ENCODE peak calls at places on chromosomes 5 and 9, in five cellular contexts. H, M, A, Y and V are unnamed samples.

GRCh38 chr5:157554180-157555030 is 21.2 kb downstream of the ADAM19 start:
- DNase-seq in H (no peak), M (no peak), A (no peak), Y (no peak), V (no peak)

GRCh38 chr9:36325081-36325828 is 67.0 kb upstream of the GNE start:
- DNase-seq in H (no peak), M (peak), A (no peak), Y (peak), V (peak)

GRCh38 chr5:55914141-55914413 is 62.9 kb downstream of the IL31RA start:
- DNase-seq in H (no peak), M (no peak), A (no peak), Y (no peak), V (no peak)

GRCh38 chr5:96741911-96742310 is 65.8 kb downstream of the ERAP1 start:
- DNase-seq in H (no peak), M (no peak), A (no peak), Y (no peak), V (no peak)

GRCh38 chr9:96061293-96061987 is 185.9 kb downstream of the ERCC6L2 start:
- DNase-seq in H (peak), M (no peak), A (peak), Y (no peak), V (peak)

GRCh38 chr5:134135091-134135655 is 20.7 kb downstream of the TCF7 start:
- DNase-seq in H (no peak), M (no peak), A (no peak), Y (no peak), V (no peak)

GRCh38 chr5:127550652-127551409 is 33.4 kb downstream of the PRRC1 start:
- DNase-seq in H (no peak), M (no peak), A (no peak), Y (no peak), V (no peak)

GRCh38 chr5:80238778-80239679 is 16.8 kb downstream of the SERINC5 start:
- DNase-seq in H (no peak), M (peak), A (no peak), Y (peak), V (peak)

GRCh38 chr5:59079622-59080620 is 497.0 kb downstream of the RAB3C start:
- DNase-seq in H (no peak), M (no peak), A (no peak), Y (no peak), V (no peak)

GRCh38 chr9:109765821-109766220 is 14.2 kb upstream of the PALM2AKAP2 start:
- DNase-seq in H (no peak), M (no peak), A (no peak), Y (no peak), V (no peak)

GRCh38 chr5:32027717-32028321 is 146.3 kb downstream of the GOLPH3 start:
- DNase-seq in H (no peak), M (no peak), A (no peak), Y (peak), V (peak)

GRCh38 chr5:458547-459353 is 15.8 kb downstream of the EXOC3 start:
- DNase-seq in H (peak), M (no peak), A (no peak), Y (no peak), V (no peak)

GRCh38 chr5:95673076-95673475 is 9.7 kb downstream of the SPATA9 start:
- DNase-seq in H (no peak), M (no peak), A (no peak), Y (peak), V (no peak)

GRCh38 chr5:109910874-109911273 is 221.1 kb downstream of the MAN2A1 start:
- DNase-seq in H (no peak), M (no peak), A (no peak), Y (no peak), V (no peak)

GRCh38 chr5:109905906-109906305 is 216.2 kb downstream of the MAN2A1 start:
- DNase-seq in H (no peak), M (no peak), A (no peak), Y (no peak), V (no peak)

GRCh38 chr5:109911731-109912130 is 222.0 kb downstream of the MAN2A1 start:
- DNase-seq in H (no peak), M (no peak), A (no peak), Y (no peak), V (no peak)

GRCh38 chr5:109907189-109907588 is 217.5 kb downstream of the MAN2A1 start:
- DNase-seq in H (no peak), M (no peak), A (no peak), Y (no peak), V (no peak)

DNA sequence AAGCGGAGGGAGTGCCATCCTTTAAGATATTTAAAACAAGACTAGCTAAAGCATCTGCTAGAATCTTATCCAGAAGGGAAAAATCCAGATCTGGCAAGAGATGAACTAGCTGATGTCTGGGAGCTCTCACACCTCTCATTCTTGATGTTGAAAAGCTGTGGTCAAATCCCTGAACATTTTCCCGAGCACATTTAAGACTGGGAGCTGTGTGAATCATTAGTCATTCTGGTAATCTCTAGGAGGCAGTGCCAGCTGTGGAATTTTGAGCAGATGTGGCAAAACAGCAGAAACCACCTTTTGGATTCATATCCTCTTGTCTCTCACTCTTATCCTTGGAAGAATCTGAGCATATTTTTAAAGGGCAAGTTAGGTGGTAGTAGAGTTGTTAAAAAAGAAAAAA is 218.0 kb downstream of the MAN2A1 start:
- DNase-seq in H (no peak), M (no peak), A (no peak), Y (no peak), V (no peak)
- TF ChIP-seq CTCF in H (no peak), M (no peak), A (no peak), Y (no peak), V (no peak)

GRCh38 chr5:135244620-135245021 is 154.4 kb downstream of the MACROH2A1 start:
- DNase-seq in H (peak), M (no peak), A (no peak), Y (no peak), V (no peak)

GRCh38 chr5:135246923-135247795 is 151.9 kb downstream of the MACROH2A1 start:
- DNase-seq in H (peak), M (no peak), A (no peak), Y (no peak), V (no peak)

GRCh38 chr5:135243194-135244191 is 155.5 kb downstream of the MACROH2A1 start:
- DNase-seq in H (peak), M (peak), A (no peak), Y (peak), V (no peak)

GRCh38 chr5:135246605-135246922 is 152.5 kb downstream of the MACROH2A1 start:
- DNase-seq in H (no peak), M (no peak), A (no peak), Y (no peak), V (no peak)

DNA sequence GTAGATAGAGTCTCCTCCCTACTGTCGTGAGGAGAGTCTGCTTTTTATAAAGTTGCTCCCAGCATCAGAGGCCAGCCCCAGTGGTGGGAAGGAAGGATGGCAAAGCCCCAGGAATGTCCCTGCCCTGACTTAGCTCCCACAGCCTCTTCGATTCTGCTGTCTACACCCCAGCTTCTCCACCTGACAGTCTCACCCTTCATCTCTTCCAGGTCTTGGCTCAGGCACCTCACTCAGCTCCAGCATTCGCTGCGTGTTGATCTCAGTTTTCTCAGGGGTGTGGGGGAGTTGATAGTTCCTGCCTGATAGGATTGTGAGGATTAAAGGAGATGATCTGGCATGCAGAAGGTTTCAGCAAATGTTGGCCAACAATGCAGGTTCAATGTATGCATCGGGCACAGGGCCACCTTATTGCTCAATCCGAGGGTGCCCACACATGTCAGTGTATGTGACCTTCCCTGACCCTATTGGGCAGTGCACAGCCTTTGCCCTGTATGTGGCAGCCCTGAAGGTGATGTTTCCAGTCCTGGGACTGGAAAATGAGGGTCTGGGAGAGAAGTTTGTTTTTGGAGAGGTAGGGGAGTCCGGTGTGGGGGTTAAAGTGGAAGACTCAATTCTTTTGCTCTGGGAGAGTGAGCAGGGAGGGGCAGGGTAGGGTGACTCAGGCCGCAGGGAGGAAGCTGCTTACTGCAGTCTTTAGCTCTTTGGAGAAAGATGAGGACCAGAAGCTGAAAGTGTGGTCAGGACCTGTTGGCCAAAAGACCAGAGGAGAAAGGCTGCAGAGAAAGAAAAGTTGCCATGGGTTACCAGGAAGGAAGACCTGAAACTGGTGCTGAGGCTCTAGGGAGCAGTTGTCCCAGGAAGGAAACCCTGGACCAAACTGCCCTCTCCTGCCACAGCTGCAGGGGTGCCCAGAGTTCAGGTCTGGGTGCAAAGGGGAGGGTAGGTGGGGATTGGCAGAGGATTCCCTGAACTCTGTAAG is 153.2 kb downstream of the MACROH2A1 start:
- DNase-seq in H (peak), M (no peak), A (no peak), Y (no peak), V (peak)
- TF ChIP-seq CTCF in H (no peak), M (no peak), A (no peak), Y (no peak), V (no peak)

DNA sequence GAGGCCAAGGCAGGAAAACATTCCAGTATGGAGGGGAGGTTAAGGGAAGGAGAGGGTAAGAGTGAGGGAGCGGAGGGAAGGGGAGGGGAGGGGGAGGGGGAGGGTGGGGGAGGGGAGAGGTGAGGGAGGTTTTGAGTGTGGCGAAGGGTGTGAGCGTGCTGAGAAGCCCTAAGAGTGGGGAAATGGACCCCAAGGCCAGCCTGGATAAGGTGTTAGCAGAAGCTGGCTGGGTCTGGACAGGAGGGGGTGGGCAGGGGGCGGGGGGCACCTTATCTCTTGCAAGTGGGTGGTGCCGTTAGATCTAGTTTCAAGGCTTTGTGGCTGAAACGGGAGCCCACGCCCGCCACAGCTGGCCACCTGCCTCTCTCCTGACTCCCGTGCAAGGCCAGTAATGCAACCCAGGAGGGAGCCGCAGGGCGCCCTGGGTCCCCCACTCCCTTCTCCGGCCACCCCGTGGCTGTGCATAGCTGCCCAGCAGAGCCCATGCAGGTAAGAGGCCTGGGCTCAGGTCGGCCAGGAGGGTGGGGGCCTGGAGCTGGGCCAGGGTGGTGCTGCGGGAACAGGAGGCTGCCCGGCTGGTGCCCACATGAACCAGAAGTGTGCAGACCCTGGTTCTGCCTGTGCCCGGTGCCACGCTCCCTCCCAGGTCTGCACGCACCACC is 682 bp downstream of the RNF224 start:
- DNase-seq in H (no peak), M (no peak), A (no peak), Y (no peak), V (no peak)
- TF ChIP-seq CTCF in H (no peak), M (no peak), A (no peak), Y (no peak), V (no peak)

DNA sequence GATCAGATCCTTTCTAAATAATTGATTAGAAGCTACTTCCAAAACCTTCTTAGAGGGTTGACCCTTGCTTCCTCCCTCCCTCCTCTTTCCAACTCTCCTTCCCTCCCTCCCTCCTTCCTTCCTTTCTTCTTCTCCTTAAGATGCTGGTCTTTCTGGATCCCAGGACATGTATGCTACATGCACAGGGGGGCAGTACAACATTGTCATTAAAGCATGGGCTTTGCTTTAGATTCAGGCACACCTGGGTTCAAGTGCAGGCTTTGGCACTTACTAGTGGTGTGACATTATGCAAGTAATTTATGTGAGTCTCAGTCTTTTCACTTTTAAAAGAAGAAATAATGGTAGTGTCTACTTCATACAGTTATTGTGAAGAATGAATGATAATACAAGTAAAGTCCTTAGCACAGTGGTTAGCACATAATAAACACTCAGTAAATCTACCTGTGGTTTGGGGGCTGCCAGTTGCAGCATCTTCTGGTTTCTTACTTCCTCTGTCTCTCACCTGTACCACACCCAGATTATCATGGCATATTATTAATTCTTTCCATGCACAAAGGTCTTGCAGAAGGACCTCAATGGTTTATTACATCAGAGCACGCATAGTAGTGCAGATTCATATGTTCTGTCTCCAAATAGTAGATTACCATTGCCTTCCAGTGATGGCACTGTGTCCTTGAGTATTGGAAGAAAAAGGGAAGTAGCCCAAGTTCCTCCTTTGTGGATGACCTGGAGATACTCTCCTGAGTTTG is 154.1 kb downstream of the ARHGAP26 start:
- DNase-seq in H (no peak), M (no peak), A (no peak), Y (no peak), V (peak)
- TF ChIP-seq CTCF in H (peak), M (no peak), A (no peak), Y (no peak), V (no peak)

GRCh38 chr9:129320575-129321311 is 142.7 kb upstream of the IER5L start:
- DNase-seq in H (peak), M (peak), A (peak), Y (peak), V (peak)
- TF ChIP-seq CTCF in H (no peak), M (peak), A (no peak), Y (no peak), V (no peak)

DNA sequence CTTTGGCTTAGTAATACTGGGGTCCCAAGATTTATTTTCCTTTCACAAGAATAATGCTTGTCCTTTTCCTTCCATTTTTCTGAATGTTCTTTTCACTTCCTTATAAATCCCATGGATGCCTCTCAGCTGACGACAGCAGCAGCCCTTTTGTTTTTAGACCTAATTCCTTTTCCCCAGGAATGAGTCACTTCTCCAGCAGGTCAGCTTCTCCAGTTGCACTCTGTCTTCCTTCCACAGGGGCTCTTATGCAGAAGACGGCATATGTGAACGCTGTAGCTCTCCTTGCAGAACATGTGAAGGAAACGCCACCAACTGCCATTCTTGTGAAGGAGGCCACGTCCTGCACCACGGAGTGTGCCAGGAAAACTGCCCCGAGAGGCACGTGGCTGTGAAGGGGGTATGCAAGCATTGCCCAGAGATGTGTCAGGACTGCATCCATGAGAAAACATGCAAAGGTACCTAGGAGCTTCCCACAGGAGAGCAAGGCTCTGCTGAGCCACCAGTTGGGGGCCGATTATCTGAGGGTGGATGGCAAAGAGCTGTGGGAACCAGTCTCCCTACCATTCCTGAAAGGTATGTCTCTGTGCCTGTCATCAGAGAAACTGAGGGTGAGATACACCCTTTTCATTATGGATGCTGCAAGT is 72.9 kb downstream of the RFK start:
- DNase-seq in H (no peak), M (no peak), A (no peak), Y (no peak), V (no peak)
- TF ChIP-seq CTCF in H (no peak), M (no peak), A (no peak), Y (no peak), V (no peak)